ENCODE peak calls at places on chromosomes 7 and 10, in nine cellular contexts. J is AG09309, R is HL-60, O is IMR-90, Y is fibroblast of lung, W is OCI-LY7, T is coronary artery, E is cardiac muscle cell, N is GM23338. B is an unnamed sample.

GRCh38 chr10:17444062-17444714 is 10.2 kb downstream of the ST8SIA6 start:
- DNase-seq in J (no peak), R (no peak), O (peak; percentile 11), Y (peak; percentile 17), W (no peak), T (no peak), E (no peak), N (no peak), B (no peak)

GRCh38 chr7:70894799-70895198 is 237.1 kb upstream of the GALNT17 start:
- DNase-seq in J (no peak), R (no peak), O (no peak), Y (no peak), W (no peak), T (no peak), E (no peak), N (peak; percentile 51), B (no peak)

GRCh38 chr7:45136106-45137060 is 21.2 kb upstream of the RAMP3 start:
- DNase-seq in J (peak; percentile 34), R (peak; percentile 79), O (peak; percentile 74), Y (peak; percentile 54), W (peak; percentile 84), T (no peak), E (peak; percentile 78), N (peak; percentile 81), B (peak; percentile 87)

GRCh38 chr10:75123088-75123682 is 11.7 kb downstream of the SAMD8 start:
- DNase-seq in J (no peak), R (no peak), O (no peak), Y (no peak), W (no peak), T (no peak), E (no peak), N (no peak), B (no peak)

GRCh38 chr10:16360001-16360400 is 76.8 kb upstream of the PTER start:
- DNase-seq in J (no peak), R (no peak), O (no peak), Y (no peak), W (no peak), T (no peak), E (no peak), N (no peak), B (no peak)

GRCh38 chr7:151080091-151080521 is 503 bp downstream of the FASTK start:
- DNase-seq in J (no peak), R (peak; percentile 34), O (no peak), Y (peak; percentile 37), W (no peak), T (no peak), E (peak; percentile 46), N (no peak), B (peak; percentile 43)

GRCh38 chr10:86341361-86341811 is 25.2 kb downstream of the GRID1 start:
- DNase-seq in J (no peak), R (peak; percentile 90), O (no peak), Y (no peak), W (no peak), T (no peak), E (no peak), N (peak; percentile 14), B (no peak)

GRCh38 chr7:953547-954327 is 743 bp downstream of the ADAP1 start:
- DNase-seq in J (no peak), R (peak; percentile 85), O (peak; percentile 17), Y (peak; percentile 26), W (no peak), T (no peak), E (peak; percentile 69), N (peak; percentile 78), B (no peak)

GRCh38 chr10:98186681-98187080 is 52.2 kb downstream of the R3HCC1L start:
- DNase-seq in J (no peak), R (no peak), O (peak; percentile 69), Y (peak; percentile 57), W (no peak), T (no peak), E (no peak), N (no peak), B (peak; percentile 7)

GRCh38 chr10:133019651-133020050 is 68.1 kb upstream of the ADGRA1 start:
- DNase-seq in J (no peak), R (no peak), O (no peak), Y (no peak), W (no peak), T (no peak), E (no peak), N (no peak), B (no peak)

GRCh38 chr7:48441848-48442492 is 270.7 kb downstream of the ABCA13 start:
- DNase-seq in J (no peak), R (no peak), O (no peak), Y (no peak), W (no peak), T (no peak), E (no peak), N (no peak), B (no peak)

GRCh38 chr7:137488038-137488437 is 144.5 kb upstream of the PTN start:
- DNase-seq in J (no peak), R (no peak), O (peak; percentile 45), Y (peak; percentile 21), W (no peak), T (no peak), E (no peak), N (peak; percentile 34), B (peak; percentile 47)

DNA sequence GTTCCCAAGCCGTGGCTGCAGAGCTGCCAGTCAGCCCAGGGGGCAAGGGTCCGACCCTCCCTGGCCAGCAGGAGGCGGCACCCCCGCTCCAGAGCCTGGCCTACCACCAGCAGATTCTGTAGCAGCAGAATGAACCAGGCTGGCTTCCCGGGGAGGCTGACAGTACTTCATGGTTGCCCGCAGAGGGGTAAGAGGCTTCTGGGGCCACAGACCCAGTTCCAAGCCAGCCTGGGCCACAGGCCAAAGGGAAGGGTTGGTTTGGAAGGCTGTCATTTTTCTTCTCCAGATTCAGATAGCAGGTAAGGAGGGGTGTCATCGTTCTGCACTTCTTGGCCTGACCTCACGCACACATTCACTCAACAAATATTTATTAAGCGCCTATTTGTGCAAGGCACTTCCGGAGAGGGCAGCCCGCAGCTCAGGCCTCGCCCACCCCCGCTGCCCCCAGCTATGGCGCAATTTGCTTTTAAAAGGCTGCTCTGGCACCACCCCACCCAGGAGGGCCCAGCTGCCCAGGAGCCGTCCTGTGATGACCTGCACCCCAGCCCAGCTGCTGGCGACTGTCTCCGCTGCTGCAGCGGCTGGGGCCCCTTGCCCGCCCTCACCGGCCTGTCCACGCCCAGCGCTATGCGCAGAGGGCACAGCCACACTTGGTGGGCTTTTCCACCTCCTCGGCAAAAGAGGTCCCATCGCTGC is 168.5 kb downstream of the LCOR start:
- DNase-seq in J (no peak), R (no peak), O (no peak), Y (no peak), W (no peak), T (no peak), E (no peak), N (peak; percentile 46), B (no peak)
- TF ChIP-seq CTCF in J (no peak), R (no peak), O (no peak), Y (no peak), W (peak; percentile 21), T (no peak), E (no peak), N (peak; percentile 70), B (no peak)

GRCh38 chr10:130997267-130998045 is 314.1 kb downstream of the TCERG1L start:
- DNase-seq in J (no peak), R (no peak), O (no peak), Y (no peak), W (no peak), T (no peak), E (no peak), N (no peak), B (no peak)

GRCh38 chr10:130994191-130994590 is 317.3 kb downstream of the TCERG1L start:
- DNase-seq in J (no peak), R (no peak), O (no peak), Y (no peak), W (no peak), T (no peak), E (no peak), N (no peak), B (no peak)

GRCh38 chr10:130992802-130993523 is 318.6 kb downstream of the TCERG1L start:
- DNase-seq in J (no peak), R (no peak), O (no peak), Y (no peak), W (no peak), T (no peak), E (no peak), N (no peak), B (no peak)

GRCh38 chr10:130993612-130994011 is 317.9 kb downstream of the TCERG1L start:
- DNase-seq in J (no peak), R (no peak), O (no peak), Y (no peak), W (no peak), T (no peak), E (no peak), N (no peak), B (no peak)

DNA sequence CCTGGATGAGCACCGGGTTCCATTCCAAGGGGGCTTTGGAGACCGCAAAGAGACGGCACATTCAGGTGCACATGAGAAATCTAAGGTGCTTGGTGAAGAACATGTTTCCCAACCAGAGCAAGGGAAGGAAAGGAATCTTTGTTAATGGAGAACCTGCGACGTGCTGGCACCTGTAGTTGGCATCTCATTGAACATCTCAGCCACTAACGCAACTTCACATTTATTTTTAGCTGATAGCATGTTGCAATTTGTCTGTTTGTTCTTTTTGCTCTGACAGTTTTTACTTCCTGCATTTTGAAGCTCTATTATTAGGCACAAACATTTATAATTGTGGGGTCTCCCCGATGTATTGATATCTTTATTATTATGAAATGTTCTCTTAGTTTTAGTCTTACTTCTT is 316.7 kb downstream of the TCERG1L start:
- DNase-seq in J (no peak), R (no peak), O (no peak), Y (no peak), W (no peak), T (no peak), E (no peak), N (no peak), B (no peak)
- H3K4me3 ChIP-seq in J (no peak overlapping the region), R (no peak overlapping the region), O (no peak overlapping the region), Y (no peak overlapping the region), W (no peak overlapping the region), T (no peak overlapping the region), E (no peak overlapping the region), N (no peak overlapping the region), B (no peak overlapping the region)

DNA sequence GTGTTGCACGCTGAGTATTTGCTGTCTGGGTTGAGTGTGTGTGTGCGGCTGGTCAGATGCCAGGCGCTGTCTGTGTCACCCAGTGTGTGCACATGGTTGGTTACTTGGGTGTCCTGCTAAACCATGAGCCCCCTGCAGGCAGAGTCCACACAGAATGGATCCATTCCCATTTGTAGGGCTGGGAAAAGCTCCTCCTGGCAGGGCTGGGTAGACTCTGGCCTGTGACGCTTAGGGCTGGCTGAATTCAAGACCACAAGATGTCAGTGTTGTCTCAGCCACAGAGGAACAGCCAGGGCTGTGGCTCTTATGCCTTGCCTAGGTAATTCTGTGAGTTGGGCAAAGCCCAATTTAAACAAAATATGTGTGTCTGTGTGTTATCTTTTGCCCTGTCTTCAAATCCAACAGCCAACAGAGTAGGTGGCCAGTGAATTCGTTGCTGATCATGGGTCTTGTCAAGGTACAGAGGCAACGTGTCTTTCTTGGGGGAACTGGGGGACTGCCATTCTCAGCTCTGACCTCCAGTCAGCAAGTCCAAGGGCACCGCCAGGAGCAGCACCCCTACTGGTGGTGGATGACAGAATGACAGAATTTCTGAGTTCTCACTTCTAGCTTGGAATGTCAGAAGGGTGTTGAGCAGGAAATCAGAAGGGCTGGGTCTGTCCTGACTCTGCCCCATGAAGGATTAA is 285.1 kb downstream of the CCSER2 start:
- DNase-seq in J (no peak), R (peak; percentile 12), O (no peak), Y (peak; percentile 11), W (peak; percentile 54), T (no peak), E (peak; percentile 87), N (peak; percentile 90), B (peak; percentile 61)
- TF ChIP-seq CTCF in J (peak; percentile 22), R (no peak), O (peak; percentile 30), Y (no peak), W (peak; percentile 77), T (no peak), E (peak; percentile 7), N (peak; percentile 88), B (peak; percentile 63)

GRCh38 chr10:43214071-43214955 is 52.6 kb downstream of the RASGEF1A start:
- DNase-seq in J (peak; percentile 4), R (no peak), O (peak; percentile 27), Y (peak; percentile 59), W (no peak), T (no peak), E (no peak), N (no peak), B (peak; percentile 59)
- H3K4me3 ChIP-seq in J (no peak overlapping the region), R (no peak overlapping the region), O (no peak overlapping the region), Y (no peak overlapping the region), W (no peak overlapping the region), T (no peak overlapping the region), E (no peak overlapping the region), N (no peak overlapping the region), B (no peak overlapping the region)